ENCODE peak calls at places on chromosomes 3 and 15, in eight cellular contexts. O is foreskin fibroblast, M is GM23338, D is endodermal cell, X is heart left ventricle, P is kidney, T is choroid plexus epithelial cell, I is psoas muscle. Y is an unnamed sample.

GRCh38 chr3:141789281-141789680 is 26.1 kb downstream of the GRK7 start:
- DNase-seq in X (no peak), T (peak; percentile 12), O (no peak), D (peak; percentile 58), P (no peak), M (peak; percentile 64), I (no peak), Y (no peak)

GRCh38 chr3:188197388-188197847 is 43.5 kb downstream of the LPP start:
- DNase-seq in X (peak; percentile 81), P (peak; percentile 64), T (no peak), M (no peak), D (peak; percentile 49), O (peak; percentile 49), I (no peak), Y (peak; percentile 36)

GRCh38 chr3:72794079-72794478 is 54.2 kb downstream of the SHQ1 start:
- DNase-seq in D (no peak), O (no peak), X (no peak), P (no peak), T (no peak), I (no peak), M (no peak), Y (no peak)

GRCh38 chr15:71437919-71438318 is 322.6 kb downstream of the THSD4 start:
- DNase-seq in X (no peak), M (no peak), D (no peak), I (no peak), T (no peak), P (no peak), O (peak; percentile 28), Y (no peak)

GRCh38 chr3:42717311-42717710 is 14.7 kb upstream of the HHATL start:
- DNase-seq in O (no peak), T (no peak), M (no peak), X (no peak), I (no peak), P (no peak), D (no peak), Y (no peak)

GRCh38 chr3:13824521-13825316 is 55.2 kb downstream of the WNT7A start:
- DNase-seq in I (peak; percentile 20), T (no peak), O (no peak), P (no peak), D (no peak), X (no peak), M (no peak), Y (peak; percentile 23)

GRCh38 chr15:67303490-67304363 is 49.1 kb downstream of the IQCH start:
- DNase-seq in X (no peak), I (no peak), P (no peak), O (peak; percentile 56), D (no peak), M (peak; percentile 86), T (peak; percentile 72), Y (peak; percentile 69)

GRCh38 chr15:68576253-68577236 is 2.2 kb upstream of the CORO2B start:
- DNase-seq in O (no peak), M (no peak), T (no peak), X (no peak), D (no peak), I (peak; percentile 39), P (no peak), Y (no peak)

GRCh38 chr3:33645060-33645841 is 72.8 kb downstream of the CLASP2 start:
- DNase-seq in I (no peak), X (no peak), P (no peak), O (no peak), D (no peak), M (peak; percentile 59), T (peak; percentile 57), Y (peak; percentile 51)

GRCh38 chr3:46612324-46612723 is at the start of gene FAM240A:
- DNase-seq in X (no peak), D (peak; percentile 17), M (no peak), O (peak; percentile 22), T (no peak), I (peak; percentile 51), P (no peak), Y (no peak)

GRCh38 chr3:40913192-40913591 is 286.1 kb upstream of the CTNNB1 start:
- DNase-seq in I (no peak), O (no peak), X (no peak), T (no peak), P (no peak), D (no peak), M (no peak), Y (no peak)

GRCh38 chr3:16441306-16441898 is 72.1 kb downstream of the RFTN1 start:
- DNase-seq in D (no peak), T (peak; percentile 59), O (no peak), X (no peak), P (no peak), I (no peak), M (no peak), Y (no peak)

GRCh38 chr3:53030864-53031445 is 14.9 kb downstream of the SFMBT1 start:
- DNase-seq in O (no peak), T (no peak), P (no peak), I (no peak), D (no peak), X (no peak), M (peak; percentile 65), Y (peak; percentile 45)

GRCh38 chr3:101223016-101223415 is 97.4 kb downstream of the IMPG2 start:
- DNase-seq in M (no peak), T (no peak), O (peak; percentile 9), I (no peak), D (no peak), P (no peak), X (no peak), Y (peak; percentile 23)

GRCh38 chr3:54986294-54986693 is 58.4 kb upstream of the LRTM1 start:
- DNase-seq in O (no peak), X (no peak), D (no peak), M (no peak), T (no peak), I (no peak), P (no peak), Y (no peak)

GRCh38 chr3:23115171-23115877 is 87.8 kb upstream of the UBE2E2 start:
- DNase-seq in O (peak; percentile 3), X (no peak), I (no peak), D (no peak), P (no peak), T (no peak), M (no peak), Y (no peak)

DNA sequence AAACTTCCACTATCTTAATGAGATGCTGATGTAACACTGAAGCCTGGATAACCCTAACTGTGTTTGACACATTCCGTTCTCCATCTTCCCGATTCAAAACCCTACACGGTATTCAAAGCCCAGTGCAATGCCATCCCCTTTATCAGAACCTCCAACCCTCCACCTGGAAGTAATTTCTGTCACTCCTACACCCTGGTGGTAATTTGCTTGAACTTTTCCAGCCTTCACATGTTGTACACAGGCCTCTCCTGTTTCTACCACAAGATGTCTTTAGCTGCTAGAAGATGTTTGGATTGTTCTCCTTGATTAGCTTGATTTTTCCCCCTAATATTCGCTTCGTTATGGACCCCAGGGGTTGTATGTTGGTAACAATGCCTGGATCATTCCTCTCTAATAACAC is 208.9 kb downstream of the CHST2 start:
- DNase-seq in I (no peak), M (peak; percentile 8), D (no peak), P (no peak), X (no peak), O (peak; percentile 63), T (peak; percentile 49), Y (no peak)
- TF ChIP-seq CTCF in I (no peak), M (no peak), D (peak; percentile 45), P (no peak), X (no peak), O (peak; percentile 26), T (peak; percentile 47), Y (no peak)

GRCh38 chr3:193964517-193964880 is 171.4 kb upstream of the HES1 start:
- DNase-seq in M (no peak), I (no peak), O (no peak), P (no peak), X (no peak), D (no peak), T (no peak), Y (no peak)

GRCh38 chr3:193960485-193961172 is 175.3 kb upstream of the HES1 start:
- DNase-seq in X (peak; percentile 65), O (no peak), I (no peak), M (no peak), T (no peak), D (no peak), P (no peak), Y (peak; percentile 24)

GRCh38 chr3:193959861-193960260 is 176.1 kb upstream of the HES1 start:
- DNase-seq in P (no peak), D (no peak), O (no peak), X (no peak), I (no peak), T (no peak), M (no peak), Y (no peak)

GRCh38 chr3:193963808-193964516 is 172.0 kb upstream of the HES1 start:
- DNase-seq in O (no peak), P (no peak), T (no peak), D (no peak), M (no peak), X (no peak), I (no peak), Y (no peak)

DNA sequence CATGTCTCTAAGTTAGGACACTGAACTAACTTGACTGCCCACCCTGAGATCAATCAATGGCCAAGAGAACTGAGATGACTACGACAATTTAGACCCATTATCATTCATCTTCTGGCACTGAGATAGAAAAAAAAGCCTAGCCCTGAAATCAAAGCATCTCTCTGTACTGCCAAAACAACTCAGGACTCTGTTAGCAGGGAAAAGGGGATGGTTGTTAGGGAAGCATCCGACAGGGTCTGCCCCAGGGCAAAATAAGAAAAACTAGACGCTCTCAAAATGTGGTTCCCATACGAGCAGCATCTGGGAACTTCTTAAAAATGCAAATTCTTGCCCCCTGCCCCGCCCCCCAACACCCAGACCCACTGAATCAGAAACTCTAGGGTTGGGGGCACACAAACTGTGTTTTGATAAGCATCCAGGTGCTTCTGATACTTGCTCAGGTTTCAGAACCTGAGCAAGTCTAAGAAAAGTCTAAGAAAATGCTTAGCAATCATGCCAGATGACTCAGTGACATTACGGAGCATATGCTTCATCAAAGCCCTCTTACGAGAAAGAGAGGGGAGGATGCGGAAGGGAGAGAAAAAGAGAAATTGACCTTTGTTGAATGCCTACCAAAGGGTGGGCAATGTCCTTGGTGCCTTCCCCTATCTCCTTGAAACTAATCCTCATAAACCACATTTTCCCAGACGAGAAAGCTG is 172.8 kb upstream of the HES1 start:
- DNase-seq in M (no peak), P (no peak), X (no peak), I (no peak), D (no peak), O (peak; percentile 24), T (no peak), Y (peak; percentile 57)
- H3K4me3 ChIP-seq in M (no peak overlapping the region), P (no peak overlapping the region), X (no peak overlapping the region), I (no peak overlapping the region), D (no peak overlapping the region), O (no peak overlapping the region), T (no peak overlapping the region), Y (no peak overlapping the region)

GRCh38 chr15:88655780-88656488 is 17.1 kb downstream of the ISG20 start:
- DNase-seq in I (no peak), P (no peak), M (no peak), X (no peak), T (no peak), D (no peak), O (no peak), Y (no peak)
- TF ChIP-seq CTCF in I (no peak), P (no peak), M (no peak), X (no peak), T (no peak), D (no peak), O (no peak), Y (no peak)

DNA sequence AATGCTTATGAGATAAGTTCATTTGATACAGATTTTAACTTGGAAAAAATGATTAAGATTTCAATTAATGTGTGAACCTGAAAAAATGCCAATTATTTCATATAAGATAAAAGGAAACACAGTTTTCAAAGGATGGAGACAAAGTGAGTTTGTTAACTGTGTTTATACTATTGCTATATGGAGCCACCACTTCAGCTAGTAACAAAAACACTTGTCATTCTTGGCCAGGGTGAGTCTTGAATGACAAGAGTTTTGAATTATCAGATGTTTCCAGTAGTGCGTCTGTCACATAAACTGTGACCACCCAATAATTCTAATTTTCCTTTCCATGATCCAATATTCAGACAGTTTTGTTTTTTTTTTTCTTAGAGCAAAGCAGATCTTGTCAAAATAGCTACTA is 78.0 kb upstream of the GADL1 start:
- DNase-seq in O (no peak), D (no peak), X (no peak), M (no peak), P (no peak), I (no peak), T (no peak), Y (no peak)
- H3K4me3 ChIP-seq in O (no peak overlapping the region), D (no peak overlapping the region), X (no peak overlapping the region), M (no peak overlapping the region), P (no peak overlapping the region), I (no peak overlapping the region), T (no peak overlapping the region), Y (no peak overlapping the region)